ENCODE peak calls at places on chromosomes 5 and 9, in nine cellular contexts. X is cardiac muscle cell, I is psoas muscle, N is tibial nerve, J is PC-3, H is aorta, G is uterus, K is mesenchymal stem cell, B is thoracic aorta. Y is an unnamed sample.

GRCh38 chr5:141734501-141735231 is 52.6 kb upstream of the ARAP3 start:
- DNase-seq in X (peak; percentile 80), I (no peak), N (no peak), J (peak; percentile 70), H (peak; percentile 62), G (peak; percentile 24), K (peak; percentile 65), B (no peak), Y (no peak)

GRCh38 chr9:2657427-2657826 is 35.8 kb downstream of the VLDLR start:
- DNase-seq in X (no peak), I (no peak), N (no peak), J (no peak), H (no peak), G (no peak), K (no peak), B (no peak), Y (no peak)

GRCh38 chr5:16992006-16992405 is 55.9 kb upstream of the MYO10 start:
- DNase-seq in X (no peak), I (no peak), N (no peak), J (peak; percentile 53), H (no peak), G (no peak), K (peak; percentile 61), B (no peak), Y (no peak)

GRCh38 chr5:91840412-91840811 is 457.3 kb upstream of the ARRDC3 start:
- DNase-seq in X (no peak), I (no peak), N (no peak), J (no peak), H (no peak), G (no peak), K (no peak), B (no peak), Y (no peak)

GRCh38 chr9:89433826-89434225 is 64.1 kb downstream of the SEMA4D start:
- DNase-seq in X (peak; percentile 30), I (peak; percentile 48), N (no peak), J (no peak), H (peak; percentile 41), G (no peak), K (peak; percentile 53), B (no peak), Y (no peak)

GRCh38 chr5:58963361-58963760 is 380.5 kb downstream of the RAB3C start:
- DNase-seq in X (no peak), I (no peak), N (no peak), J (no peak), H (no peak), G (no peak), K (no peak), B (no peak), Y (no peak)

GRCh38 chr9:100281676-100282387 is 70.9 kb downstream of the TEX10 start:
- DNase-seq in X (no peak), I (no peak), N (no peak), J (no peak), H (no peak), G (no peak), K (no peak), B (no peak), Y (no peak)

GRCh38 chr5:157971466-157972324 is 112.8 kb upstream of the CLINT1 start:
- DNase-seq in X (peak; percentile 45), I (no peak), N (no peak), J (no peak), H (no peak), G (no peak), K (no peak), B (no peak), Y (no peak)

DNA sequence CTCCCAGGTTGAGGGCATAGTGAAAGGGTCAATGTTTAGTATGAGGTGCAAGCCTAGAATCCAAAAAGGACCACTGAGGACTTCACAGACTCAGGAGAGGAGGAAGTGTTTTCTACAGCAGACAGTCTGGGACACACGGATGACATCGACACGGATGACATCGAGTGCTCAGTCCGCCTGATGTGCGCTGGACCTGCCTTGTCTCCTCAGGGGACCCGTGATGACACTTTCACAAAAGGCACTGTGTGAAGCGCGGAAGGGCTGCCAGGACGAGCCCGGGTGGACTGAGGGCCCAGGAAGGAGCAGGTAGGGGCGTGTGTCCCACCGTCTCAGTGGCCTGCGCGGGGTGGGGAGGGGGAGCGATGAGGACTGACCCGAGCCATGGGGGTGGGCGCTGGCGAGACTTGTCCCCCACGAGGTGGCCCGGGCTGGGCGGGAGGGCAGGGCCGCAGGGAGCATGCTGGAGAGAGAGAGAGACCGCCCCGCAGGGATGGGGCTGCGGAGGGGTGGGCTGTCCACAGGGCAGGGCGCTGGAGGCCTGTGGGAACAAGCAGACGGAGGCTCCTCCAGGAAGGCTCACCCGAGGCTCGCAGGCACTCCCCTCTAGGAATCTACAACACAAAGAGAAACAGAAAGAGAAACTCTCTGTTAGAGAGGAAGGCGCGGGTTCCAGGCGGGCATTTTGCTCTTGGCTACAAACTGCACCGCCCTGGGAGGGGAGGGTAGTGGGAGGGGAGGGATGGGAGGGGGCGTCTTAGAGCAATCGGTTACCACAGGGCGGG is 54.9 kb downstream of the USP20 start:
- DNase-seq in X (no peak), I (no peak), N (no peak), J (no peak), H (peak; percentile 74), G (no peak), K (no peak), B (no peak), Y (no peak)
- H3K4me1 ChIP-seq in X (peaks cover 11% of the 10 kb centered on the region), I (peaks cover 7% of the 10 kb centered on the region), N (no peaks in the 10 kb centered on the region), J (peaks cover 11% of the 10 kb centered on the region), H (no peaks in the 10 kb centered on the region), G (no peaks in the 10 kb centered on the region), K (peaks cover 18% of the 10 kb centered on the region), B (peaks cover 47% of the 10 kb centered on the region), Y (peaks cover 7% of the 10 kb centered on the region)

DNA sequence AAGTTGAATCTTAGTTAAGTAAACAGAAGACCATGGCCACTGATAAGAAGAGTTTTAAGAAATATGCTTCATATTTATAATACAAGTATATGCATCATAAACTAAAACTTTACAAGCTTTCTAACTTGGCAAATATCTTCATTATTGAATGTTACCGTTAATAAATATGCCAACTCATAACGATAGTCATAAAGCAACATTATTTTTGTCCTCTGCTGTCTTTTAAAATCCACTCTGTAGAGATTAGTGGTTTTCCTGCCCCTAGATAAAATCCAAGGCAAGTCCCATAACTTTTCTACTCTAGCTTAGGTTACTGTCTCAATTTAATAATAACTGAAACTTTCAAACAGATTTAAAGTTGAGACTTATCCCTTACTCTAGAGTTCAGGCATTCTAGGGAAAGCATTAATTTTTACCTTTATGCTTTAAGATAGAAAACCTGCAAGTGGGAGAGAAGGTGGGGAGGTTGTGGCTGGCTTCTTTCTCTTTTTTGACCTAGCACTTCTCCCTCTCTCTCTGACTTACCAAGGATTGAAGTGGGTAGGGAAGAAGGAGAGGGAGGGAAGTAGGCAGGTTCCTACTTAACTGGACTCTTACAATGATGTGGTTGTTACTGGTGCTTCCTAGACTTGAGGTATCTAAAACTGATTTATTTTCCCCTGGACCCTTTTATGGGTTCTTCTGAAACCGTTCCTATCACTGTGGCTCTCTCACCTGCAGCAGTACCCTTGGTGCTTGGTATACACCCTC is 29.6 kb downstream of the RNF145 start:
- DNase-seq in X (peak; percentile 25), I (no peak), N (no peak), J (peak; percentile 37), H (no peak), G (no peak), K (peak; percentile 30), B (no peak), Y (no peak)
- H3K4me1 ChIP-seq in X (peaks cover 16% of the 10 kb centered on the region), I (peaks cover 15% of the 10 kb centered on the region), N (no peaks in the 10 kb centered on the region), J (peaks cover 52% of the 10 kb centered on the region), H (peaks cover 2% of the 10 kb centered on the region), G (peaks cover 3% of the 10 kb centered on the region), K (no peaks in the 10 kb centered on the region), B (peaks cover 35% of the 10 kb centered on the region), Y (no peaks in the 10 kb centered on the region)

GRCh38 chr5:116035123-116035522 is 2.9 kb downstream of the ARL14EPL start:
- DNase-seq in X (no peak), I (no peak), N (no peak), J (peak; percentile 52), H (no peak), G (no peak), K (no peak), B (no peak), Y (no peak)

GRCh38 chr5:116042375-116042774 is 10.1 kb downstream of the ARL14EPL start:
- DNase-seq in X (no peak), I (no peak), N (no peak), J (no peak), H (no peak), G (no peak), K (no peak), B (no peak), Y (no peak)

GRCh38 chr5:116032991-116033390 is 719 bp downstream of the ARL14EPL start:
- DNase-seq in X (no peak), I (no peak), N (no peak), J (no peak), H (no peak), G (no peak), K (no peak), B (no peak), Y (no peak)

GRCh38 chr5:116038817-116039216 is 6.5 kb downstream of the ARL14EPL start:
- DNase-seq in X (no peak), I (no peak), N (no peak), J (no peak), H (no peak), G (no peak), K (no peak), B (no peak), Y (no peak)

DNA sequence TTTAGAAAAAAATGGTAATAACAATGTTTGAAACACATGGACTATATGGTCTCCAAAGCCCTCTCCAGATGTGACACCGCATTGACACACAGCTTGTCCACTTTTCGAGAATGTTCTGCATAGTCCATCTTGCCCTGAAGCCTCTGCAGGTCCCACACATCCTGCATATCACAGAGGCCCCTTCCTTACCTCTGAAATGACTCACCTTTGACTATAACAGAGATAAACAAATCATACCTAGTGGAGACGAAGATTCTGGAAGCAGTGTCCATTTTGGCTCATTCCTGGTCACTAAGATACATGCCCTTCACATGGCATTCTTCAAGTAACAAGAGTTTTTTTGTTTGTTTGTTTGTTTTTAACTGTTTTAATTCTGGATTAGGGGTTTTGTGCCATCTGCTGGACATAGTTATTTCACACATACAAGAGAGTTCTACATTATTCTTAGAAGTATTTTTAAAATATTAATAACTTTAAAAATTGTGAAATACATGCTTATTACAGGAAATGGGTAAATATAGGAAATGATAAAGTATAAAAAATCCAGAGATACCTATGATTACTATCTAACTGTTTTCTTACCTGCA is 5.1 kb downstream of the ARL14EPL start:
- DNase-seq in X (peak; percentile 21), I (no peak), N (no peak), J (peak; percentile 42), H (no peak), G (no peak), K (no peak), B (no peak), Y (no peak)
- H3K4me1 ChIP-seq in X (no peaks in the 10 kb centered on the region), I (no peaks in the 10 kb centered on the region), N (no peaks in the 10 kb centered on the region), J (peaks cover 28% of the 10 kb centered on the region), H (no peaks in the 10 kb centered on the region), G (no peaks in the 10 kb centered on the region), K (no peaks in the 10 kb centered on the region), B (no peaks in the 10 kb centered on the region), Y (no peaks in the 10 kb centered on the region)

GRCh38 chr5:36889264-36889663 is 12.7 kb downstream of the NIPBL start:
- DNase-seq in X (no peak), I (no peak), N (no peak), J (no peak), H (no peak), G (no peak), K (no peak), B (no peak), Y (no peak)

GRCh38 chr5:36885566-36886485 is 9.3 kb downstream of the NIPBL start:
- DNase-seq in X (no peak), I (no peak), N (no peak), J (no peak), H (no peak), G (no peak), K (no peak), B (no peak), Y (no peak)

GRCh38 chr5:36886791-36887190 is 10.2 kb downstream of the NIPBL start:
- DNase-seq in X (no peak), I (no peak), N (no peak), J (no peak), H (no peak), G (no peak), K (no peak), B (no peak), Y (no peak)

GRCh38 chr5:36887532-36887931 is 11.0 kb downstream of the NIPBL start:
- DNase-seq in X (no peak), I (no peak), N (no peak), J (peak; percentile 30), H (no peak), G (no peak), K (no peak), B (no peak), Y (no peak)

GRCh38 chr5:36888303-36888702 is 11.7 kb downstream of the NIPBL start:
- DNase-seq in X (no peak), I (no peak), N (no peak), J (no peak), H (no peak), G (no peak), K (no peak), B (no peak), Y (no peak)
- H3K4me1 ChIP-seq in X (peaks cover 8% of the 10 kb centered on the region), I (peaks cover 45% of the 10 kb centered on the region), N (no peaks in the 10 kb centered on the region), J (peaks cover 9% of the 10 kb centered on the region), H (no peaks in the 10 kb centered on the region), G (peaks cover 5% of the 10 kb centered on the region), K (no peaks in the 10 kb centered on the region), B (peaks cover 42% of the 10 kb centered on the region), Y (no peaks in the 10 kb centered on the region)